ENCODE peak calls at places on chromosomes 11 and 22, in four cellular contexts. O is brain microvascular endothelial cell, R is prostate gland, X is GM12864. M is an unnamed sample.

GRCh38 chr11:60710482-60710881 is 11.1 kb downstream of the MS4A8 start:
- DNase-seq in O (peak; percentile 5), R (no peak), X (no peak), M (no peak)

GRCh38 chr22:22207845-22208564 is 36.6 kb upstream of the VPREB1 start:
- DNase-seq in O (peak; percentile 61), R (peak; percentile 20), X (peak; percentile 86), M (peak; percentile 49)

GRCh38 chr11:102293873-102294601 is 23.2 kb upstream of the BIRC3 start:
- DNase-seq in O (peak; percentile 39), R (peak; percentile 20), X (peak; percentile 73), M (peak; percentile 69)

GRCh38 chr11:130381317-130381716 is 47.1 kb downstream of the ADAMTS8 start:
- DNase-seq in O (no peak), R (no peak), X (no peak), M (no peak)

GRCh38 chr11:61787928-61788491 is 4.4 kb downstream of the TMEM258 start:
- DNase-seq in O (peak; percentile 59), R (no peak), X (no peak), M (peak; percentile 30)

GRCh38 chr22:19645905-19646304 is 68.4 kb upstream of the SEPTIN5 start:
- DNase-seq in O (no peak), R (no peak), X (no peak), M (no peak)

GRCh38 chr11:33634291-33634834 is 66.3 kb downstream of the C11orf91 start:
- DNase-seq in O (peak; percentile 40), R (no peak), X (no peak), M (peak; percentile 79)

GRCh38 chr11:130037881-130038601 is 31.7 kb upstream of the APLP2 start:
- DNase-seq in O (peak; percentile 19), R (no peak), X (no peak), M (no peak)

GRCh38 chr11:103344886-103345285 is 235.7 kb downstream of the DYNC2H1 start:
- DNase-seq in O (no peak), R (no peak), X (no peak), M (peak; percentile 61)

GRCh38 chr11:86726118-86726748 is 53.8 kb upstream of the ME3 start:
- DNase-seq in O (no peak), R (no peak), X (no peak), M (no peak)

DNA sequence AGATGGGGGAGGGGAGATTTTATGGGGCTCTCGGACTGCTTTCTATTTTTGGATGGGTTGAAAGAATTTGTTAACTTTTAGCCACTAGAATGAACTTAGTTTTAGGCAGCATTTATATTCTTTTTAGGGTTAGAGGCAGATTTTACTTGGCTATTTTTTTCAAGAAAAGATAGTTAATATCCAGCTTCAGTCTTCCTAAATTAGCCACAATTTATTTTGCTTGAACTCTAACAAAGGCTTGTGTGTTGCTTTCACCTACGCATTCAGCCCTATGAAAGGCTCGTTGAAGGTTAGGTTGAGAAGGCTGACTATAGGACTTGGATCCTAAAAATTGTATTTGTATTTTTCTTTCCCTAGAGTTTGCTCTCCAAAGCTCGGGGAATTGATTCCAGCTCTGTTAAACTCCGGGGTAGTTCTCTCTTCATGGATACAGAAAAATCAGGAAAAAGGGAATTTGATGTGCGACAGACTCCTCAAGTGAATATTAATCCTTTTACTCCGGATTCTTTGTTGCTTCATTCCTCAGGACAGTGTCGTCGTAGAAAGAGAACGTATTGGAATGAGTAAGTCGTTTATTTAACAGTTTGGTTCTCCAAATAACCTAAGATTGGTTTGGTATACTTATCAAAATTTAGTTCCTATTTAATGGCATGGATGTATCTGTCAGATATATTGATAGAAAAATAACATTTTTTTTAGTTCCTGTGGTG is 2.2 kb downstream of the WEE1 start:
- DNase-seq in O (no peak), R (no peak), X (no peak), M (peak; percentile 21)
- H3K4me3 ChIP-seq in O (peak overlapping the region; percentile 88), R (peak overlapping the region; percentile 77), X (peak overlapping the region; percentile 88), M (peak overlapping the region; percentile 88)

DNA sequence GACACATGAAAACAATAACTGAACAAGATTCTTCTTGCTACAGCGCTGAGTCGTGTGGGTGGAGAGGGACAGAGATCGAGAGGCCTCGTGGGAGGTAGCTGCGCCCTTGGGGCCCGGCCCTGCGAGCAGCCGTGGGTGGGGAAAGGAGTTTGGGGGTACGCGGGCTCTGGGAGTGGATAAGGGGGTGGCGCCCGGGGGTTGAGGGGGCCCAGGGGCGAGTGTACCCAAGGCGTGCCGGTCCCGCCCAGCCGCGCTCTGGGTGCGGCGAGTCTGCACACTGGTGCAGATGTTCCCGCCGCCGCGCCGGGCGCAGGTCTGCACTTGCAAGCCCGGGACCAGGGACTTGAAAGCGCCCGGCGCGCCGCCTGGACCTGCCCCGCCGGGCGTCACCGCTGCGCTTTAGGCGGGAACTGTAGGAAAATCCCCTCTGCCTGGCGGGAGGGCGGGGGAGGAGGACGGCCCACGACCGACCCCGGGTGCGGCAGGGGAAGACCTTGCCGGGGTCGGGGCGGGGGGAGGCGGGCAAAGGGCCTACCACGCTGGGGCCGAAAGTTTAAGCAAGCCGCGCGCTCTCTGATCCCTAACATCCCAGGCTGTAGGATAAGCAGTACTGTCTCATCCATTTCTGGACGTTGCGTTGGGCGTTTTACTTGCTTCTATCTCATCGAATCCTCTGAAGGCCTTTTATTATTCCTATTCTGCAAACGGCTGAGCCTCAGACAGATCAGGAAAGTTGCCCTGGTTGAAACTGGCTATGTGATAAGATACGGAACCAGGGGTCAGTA is 1.4 kb upstream of the KREMEN1 start:
- DNase-seq in O (no peak), R (peak; percentile 80), X (no peak), M (no peak)
- H3K4me3 ChIP-seq in O (peak overlapping the region; percentile 29), R (peak overlapping the region; percentile 22), X (no peak overlapping the region), M (peak overlapping the region; percentile 27)

DNA sequence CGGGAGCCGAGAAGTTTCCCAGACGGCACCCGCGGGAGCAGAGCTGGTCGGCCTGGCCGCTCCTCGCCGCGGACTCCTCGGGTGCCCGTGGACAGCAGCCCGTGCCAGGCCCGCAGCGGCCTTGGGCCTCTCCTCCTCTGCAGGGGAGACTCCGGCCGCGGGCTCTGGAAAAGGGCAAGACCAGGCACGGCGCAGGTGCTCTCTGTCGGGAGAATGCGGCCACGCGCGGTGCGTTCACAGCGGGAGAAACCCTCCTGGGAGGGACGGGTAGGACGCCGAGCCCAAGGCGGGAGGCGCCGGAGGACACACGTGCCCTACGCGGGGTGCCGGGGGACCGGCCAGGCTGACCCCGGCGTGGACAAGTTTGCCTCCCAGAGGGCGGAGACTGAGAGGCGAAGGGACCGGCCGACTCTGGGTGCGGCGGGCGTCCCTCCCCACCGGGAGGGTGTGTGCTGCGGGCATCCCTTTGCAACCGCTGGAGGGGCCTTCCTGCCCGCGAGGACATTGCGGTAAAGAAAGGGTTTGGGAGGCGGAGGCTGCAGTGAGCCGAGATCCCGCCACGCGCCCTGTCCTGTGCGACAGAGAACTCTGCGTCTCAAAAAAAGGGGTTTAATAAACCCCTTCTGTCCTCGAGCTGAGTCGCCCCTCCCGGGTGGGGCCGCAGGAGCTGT is 2.3 kb downstream of the IFITM1 start:
- DNase-seq in O (no peak), R (no peak), X (no peak), M (no peak)
- H3K4me3 ChIP-seq in O (no peak overlapping the region), R (peak overlapping the region; percentile 8), X (peak overlapping the region; percentile 95), M (peak overlapping the region; percentile 46)

GRCh38 chr11:72639475-72640375 is 34.5 kb downstream of the PDE2A start:
- DNase-seq in O (no peak), R (no peak), X (no peak), M (no peak)
- H3K4me3 ChIP-seq in O (no peak overlapping the region), R (no peak overlapping the region), X (no peak overlapping the region), M (no peak overlapping the region)

DNA sequence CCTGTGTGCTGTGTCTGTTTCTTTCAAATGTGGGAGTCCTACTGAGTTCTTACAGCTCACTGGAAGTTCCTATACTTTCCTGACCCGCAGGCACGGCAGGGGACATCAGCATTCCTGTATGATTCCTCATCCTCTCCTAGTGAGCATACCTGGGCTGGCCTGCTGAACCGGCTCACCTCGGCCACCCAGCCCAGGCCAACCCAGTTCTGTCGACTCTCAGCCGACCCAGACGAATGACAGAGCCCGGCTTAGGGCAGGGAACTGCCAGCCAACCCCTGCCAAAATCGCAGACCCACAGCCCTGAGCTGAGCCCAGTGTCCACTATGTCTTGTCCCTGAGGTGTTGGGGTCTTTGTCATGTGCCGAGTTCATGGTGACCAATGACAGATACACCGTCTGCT is 339.7 kb downstream of the BRD1 start:
- DNase-seq in O (no peak), R (no peak), X (no peak), M (no peak)
- H3K4me3 ChIP-seq in O (no peak overlapping the region), R (no peak overlapping the region), X (no peak overlapping the region), M (no peak overlapping the region)

DNA sequence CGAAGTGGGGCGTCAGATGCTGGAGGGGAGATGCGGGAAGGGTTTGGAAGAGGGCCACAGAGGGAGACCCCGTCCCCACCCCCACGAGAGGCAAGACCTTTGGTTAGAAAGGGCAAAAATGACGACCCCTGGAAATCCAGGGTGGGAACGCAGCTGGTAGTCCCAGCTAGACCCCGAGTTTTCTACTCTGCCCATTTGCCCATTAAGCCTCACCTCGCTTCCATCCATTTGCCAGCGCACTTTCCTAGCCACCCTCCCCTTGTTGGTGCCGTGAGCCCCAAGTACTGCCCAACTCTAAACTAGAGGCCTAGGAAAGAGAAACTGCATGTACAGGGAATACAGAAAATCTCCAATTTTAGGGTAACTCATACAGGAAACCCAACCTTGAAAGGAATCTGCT is 370 bp downstream of the DDX25 start:
- DNase-seq in O (no peak), R (no peak), X (no peak), M (no peak)
- H3K4me3 ChIP-seq in O (no peak overlapping the region), R (no peak overlapping the region), X (no peak overlapping the region), M (no peak overlapping the region)

GRCh38 chr11:64007160-64007628 is 21.0 kb downstream of the OTUB1 start:
- DNase-seq in O (no peak), R (no peak), X (no peak), M (peak; percentile 21)
- H3K4me3 ChIP-seq in O (peak overlapping the region; percentile 12), R (no peak overlapping the region), X (no peak overlapping the region), M (peak overlapping the region; percentile 35)